ENCODE peak calls at places on chromosomes 11 and 22, in ten cellular contexts. C is activated effector memory CD4-positive, alpha-beta T cell treated with anti-CD3 and anti-CD28 coated beads, Interleukin-2, amount 50 U/mL, for 16 hours; Z is CD4-positive, CD25-positive, alpha-beta regulatory T cell; U is mesenteric fat pad; F is posterior cingulate gyrus; G is bronchial epithelial cell; V is neural crest cell; O is NAMALWA; N is effector memory CD4-positive, alpha-beta T cell; H is amniotic epithelial cell. L is an unnamed sample.
A peak's percentile ranks its signal among the peaks of the same experiment; 100 is the strongest.

GRCh38 chr11:119134389-119134978 is 13.1 kb downstream of the HINFP start:
- DNase-seq in H (peak; percentile 12), U (no peak), V (no peak), C (no peak), F (no peak), G (no peak), N (no peak), Z (no peak), O (peak; percentile 48), L (no peak)

GRCh38 chr11:61392991-61393595 is 706 bp downstream of the TMEM216 start:
- DNase-seq in N (no peak), G (peak; percentile 31), C (no peak), H (no peak), O (peak; percentile 44), U (no peak), Z (no peak), V (no peak), F (peak; percentile 8), L (no peak)

GRCh38 chr11:88603499-88603898 is 266.0 kb upstream of the CTSC start:
- DNase-seq in Z (no peak), C (no peak), O (no peak), F (no peak), G (no peak), U (no peak), N (no peak), V (no peak), H (no peak), L (no peak)

GRCh38 chr11:65502274-65502851 is 3.5 kb downstream of the MALAT1 start:
- DNase-seq in C (peak; percentile 41), G (peak; percentile 30), Z (no peak), N (no peak), U (no peak), O (peak; percentile 37), H (no peak), V (no peak), F (no peak), L (no peak)

GRCh38 chr11:112525844-112526590 is 265.4 kb upstream of the PLET1 start:
- DNase-seq in C (no peak), V (no peak), H (no peak), G (peak; percentile 47), Z (no peak), F (no peak), U (no peak), N (no peak), O (no peak), L (no peak)

GRCh38 chr11:64854534-64855502 is 10.4 kb upstream of the CDC42BPG start:
- DNase-seq in U (peak; percentile 94), Z (peak; percentile 61), N (peak; percentile 53), H (peak; percentile 87), C (peak; percentile 87), F (no peak), O (no peak), G (peak; percentile 92), V (no peak), L (no peak)

GRCh38 chr11:64090811-64091516 is 55.2 kb downstream of the FLRT1 start:
- DNase-seq in N (no peak), V (peak; percentile 37), O (no peak), Z (no peak), H (peak; percentile 59), U (no peak), F (no peak), G (no peak), C (no peak), L (no peak)

GRCh38 chr11:90722552-90723190 is 499.8 kb upstream of the CHORDC1 start:
- DNase-seq in F (no peak), U (no peak), O (no peak), H (peak; percentile 47), N (no peak), G (peak; percentile 72), Z (no peak), C (no peak), V (no peak), L (no peak)

GRCh38 chr22:17422736-17423343 is 53.6 kb downstream of the CECR2 start:
- DNase-seq in N (no peak), G (no peak), U (no peak), C (no peak), V (no peak), F (no peak), H (no peak), O (no peak), Z (no peak), L (no peak)

GRCh38 chr11:62399172-62399867 is 19.5 kb upstream of the SCGB1A1 start:
- DNase-seq in O (no peak), V (no peak), U (no peak), Z (no peak), H (peak; percentile 59), G (no peak), C (no peak), F (no peak), N (no peak), L (no peak)

GRCh38 chr11:68750197-68750987 is 928 bp downstream of the TESMIN start:
- DNase-seq in U (no peak), G (no peak), O (no peak), C (peak; percentile 64), F (no peak), V (peak; percentile 18), Z (no peak), N (no peak), H (no peak), L (no peak)

GRCh38 chr11:79052539-79052938 is 388.3 kb downstream of the TENM4 start:
- DNase-seq in Z (no peak), C (no peak), O (peak; percentile 3), U (no peak), V (no peak), N (no peak), F (peak; percentile 23), G (no peak), H (no peak), L (no peak)

GRCh38 chr11:27646051-27646818 is 54.0 kb downstream of the BDNF start:
- DNase-seq in C (no peak), F (no peak), O (no peak), Z (no peak), H (peak; percentile 48), V (no peak), G (peak; percentile 47), N (no peak), U (no peak), L (no peak)

GRCh38 chr11:363948-364761 is 5.1 kb upstream of the B4GALNT4 start:
- DNase-seq in V (no peak), G (peak; percentile 77), Z (peak; percentile 43), H (no peak), C (peak; percentile 88), O (peak; percentile 73), F (no peak), N (peak; percentile 60), U (peak; percentile 90), L (no peak)

GRCh38 chr11:25520459-25520858 is 811.5 kb upstream of the ANO3 start:
- DNase-seq in F (no peak), N (no peak), G (no peak), H (no peak), Z (no peak), C (no peak), V (no peak), U (no peak), O (no peak), L (no peak)

GRCh38 chr11:17719028-17719939 is at the start of gene MYOD1:
- DNase-seq in G (no peak), C (no peak), H (no peak), O (no peak), N (no peak), F (no peak), Z (no peak), V (no peak), U (peak; percentile 83), L (no peak)

GRCh38 chr11:33801821-33802413 is 27.6 kb upstream of the FBXO3 start:
- DNase-seq in U (no peak), G (no peak), Z (no peak), N (no peak), O (no peak), V (no peak), C (no peak), H (peak; percentile 26), F (no peak), L (no peak)

GRCh38 chr11:69321877-69322350 is 28.0 kb downstream of the MYEOV start:
- DNase-seq in G (peak; percentile 72), N (no peak), U (no peak), V (no peak), H (peak; percentile 59), O (no peak), Z (no peak), F (no peak), C (peak; percentile 44), L (no peak)

GRCh38 chr11:35324981-35325380 is 94.4 kb downstream of the SLC1A2 start:
- DNase-seq in O (no peak), H (peak; percentile 31), V (no peak), G (peak; percentile 33), U (no peak), C (no peak), F (no peak), N (no peak), Z (no peak), L (no peak)